ENCODE peak calls at places on chromosome 1, in ten cellular contexts. One of them, this sample, is unnamed.

GRCh38 chr1:54623216-54624007 is at the start of gene FAM151A:
- DNase-seq in left lung: no peak
- DNase-seq in HCT116: no peak
- DNase-seq in ovary: no peak
- DNase-seq in HL-60: no peak
- DNase-seq in AG04450: no peak
- DNase-seq in lower lobe of right lung: no peak
- DNase-seq in uterus: no peak
- DNase-seq in adrenal gland: no peak
- DNase-seq in suprapubic skin: peak; percentile 45
- DNase-seq in this sample: no peak

GRCh38 chr1:11072216-11072917 is 12.5 kb upstream of the SRM start:
- DNase-seq in left lung: no peak
- DNase-seq in adrenal gland: no peak
- DNase-seq in lower lobe of right lung: peak; percentile 3
- DNase-seq in uterus: no peak
- DNase-seq in HCT116: no peak
- DNase-seq in HL-60: no peak
- DNase-seq in ovary: peak; percentile 7
- DNase-seq in AG04450: no peak
- DNase-seq in suprapubic skin: peak; percentile 22
- DNase-seq in this sample: no peak

GRCh38 chr1:233362743-233363142 is 35.2 kb downstream of the MAP3K21 start:
- DNase-seq in left lung: no peak
- DNase-seq in lower lobe of right lung: no peak
- DNase-seq in AG04450: no peak
- DNase-seq in adrenal gland: no peak
- DNase-seq in HCT116: no peak
- DNase-seq in suprapubic skin: no peak
- DNase-seq in HL-60: no peak
- DNase-seq in uterus: no peak
- DNase-seq in ovary: no peak
- DNase-seq in this sample: no peak

GRCh38 chr1:8330271-8331125 is 12.6 kb downstream of the SLC45A1 start:
- DNase-seq in adrenal gland: no peak
- DNase-seq in HL-60: no peak
- DNase-seq in suprapubic skin: no peak
- DNase-seq in HCT116: no peak
- DNase-seq in uterus: no peak
- DNase-seq in ovary: peak; percentile 38
- DNase-seq in lower lobe of right lung: no peak
- DNase-seq in left lung: peak; percentile 67
- DNase-seq in AG04450: no peak
- DNase-seq in this sample: no peak

GRCh38 chr1:51686450-51686849 is 69.6 kb downstream of the OSBPL9 start:
- DNase-seq in adrenal gland: no peak
- DNase-seq in lower lobe of right lung: no peak
- DNase-seq in left lung: no peak
- DNase-seq in AG04450: no peak
- DNase-seq in HCT116: no peak
- DNase-seq in suprapubic skin: no peak
- DNase-seq in uterus: no peak
- DNase-seq in HL-60: no peak
- DNase-seq in ovary: no peak
- DNase-seq in this sample: no peak

GRCh38 chr1:215277537-215277936 is 195.0 kb downstream of the KCNK2 start:
- DNase-seq in uterus: no peak
- DNase-seq in left lung: no peak
- DNase-seq in lower lobe of right lung: no peak
- DNase-seq in adrenal gland: no peak
- DNase-seq in HL-60: no peak
- DNase-seq in HCT116: no peak
- DNase-seq in suprapubic skin: no peak
- DNase-seq in ovary: no peak
- DNase-seq in AG04450: peak; percentile 59
- DNase-seq in this sample: no peak

GRCh38 chr1:200172311-200172710 is 144.8 kb downstream of the NR5A2 start:
- DNase-seq in left lung: no peak
- DNase-seq in ovary: no peak
- DNase-seq in suprapubic skin: no peak
- DNase-seq in AG04450: no peak
- DNase-seq in HL-60: no peak
- DNase-seq in adrenal gland: no peak
- DNase-seq in lower lobe of right lung: no peak
- DNase-seq in uterus: no peak
- DNase-seq in HCT116: no peak
- DNase-seq in this sample: no peak

GRCh38 chr1:114671011-114671938 is 1.4 kb upstream of the DENND2C start:
- DNase-seq in lower lobe of right lung: no peak
- DNase-seq in adrenal gland: no peak
- DNase-seq in ovary: no peak
- DNase-seq in suprapubic skin: no peak
- DNase-seq in HL-60: no peak
- DNase-seq in HCT116: no peak
- DNase-seq in AG04450: no peak
- DNase-seq in uterus: no peak
- DNase-seq in left lung: no peak
- DNase-seq in this sample: no peak

GRCh38 chr1:37056201-37056764 is 22.0 kb upstream of the GRIK3 start:
- DNase-seq in HCT116: no peak
- DNase-seq in HL-60: no peak
- DNase-seq in uterus: no peak
- DNase-seq in suprapubic skin: no peak
- DNase-seq in left lung: no peak
- DNase-seq in ovary: no peak
- DNase-seq in lower lobe of right lung: no peak
- DNase-seq in adrenal gland: no peak
- DNase-seq in AG04450: no peak
- DNase-seq in this sample: no peak

GRCh38 chr1:89686520-89686919 is 53.6 kb downstream of the LRRC8C start:
- DNase-seq in HCT116: no peak
- DNase-seq in adrenal gland: no peak
- DNase-seq in HL-60: no peak
- DNase-seq in suprapubic skin: no peak
- DNase-seq in lower lobe of right lung: no peak
- DNase-seq in ovary: no peak
- DNase-seq in uterus: no peak
- DNase-seq in left lung: no peak
- DNase-seq in AG04450: no peak
- DNase-seq in this sample: no peak

GRCh38 chr1:54835970-54836369 is 34.8 kb upstream of the TTC22 start:
- DNase-seq in suprapubic skin: peak; percentile 21
- DNase-seq in lower lobe of right lung: no peak
- DNase-seq in adrenal gland: peak; percentile 49
- DNase-seq in ovary: no peak
- DNase-seq in left lung: no peak
- DNase-seq in uterus: no peak
- DNase-seq in AG04450: no peak
- DNase-seq in HL-60: no peak
- DNase-seq in HCT116: no peak
- DNase-seq in this sample: no peak

GRCh38 chr1:18962855-18963737 is 6.6 kb upstream of the IFFO2 start:
- DNase-seq in HCT116: no peak
- DNase-seq in adrenal gland: no peak
- DNase-seq in left lung: no peak
- DNase-seq in lower lobe of right lung: no peak
- DNase-seq in AG04450: no peak
- DNase-seq in ovary: no peak
- DNase-seq in uterus: no peak
- DNase-seq in suprapubic skin: peak; percentile 59
- DNase-seq in HL-60: no peak
- DNase-seq in this sample: no peak

GRCh38 chr1:161719325-161719611 is 2.1 kb upstream of the FCRLB start:
- DNase-seq in suprapubic skin: no peak
- DNase-seq in HL-60: no peak
- DNase-seq in lower lobe of right lung: no peak
- DNase-seq in ovary: no peak
- DNase-seq in HCT116: no peak
- DNase-seq in uterus: no peak
- DNase-seq in adrenal gland: no peak
- DNase-seq in AG04450: no peak
- DNase-seq in left lung: no peak
- DNase-seq in this sample: no peak

GRCh38 chr1:161720956-161721737 is at the start of gene FCRLB:
- DNase-seq in uterus: no peak
- DNase-seq in HCT116: no peak
- DNase-seq in adrenal gland: no peak
- DNase-seq in AG04450: no peak
- DNase-seq in lower lobe of right lung: no peak
- DNase-seq in suprapubic skin: no peak
- DNase-seq in HL-60: no peak
- DNase-seq in ovary: no peak
- DNase-seq in left lung: no peak
- DNase-seq in this sample: no peak

GRCh38 chr1:161720341-161720887 is 930 bp upstream of the FCRLB start:
- DNase-seq in HL-60: no peak
- DNase-seq in HCT116: no peak
- DNase-seq in uterus: no peak
- DNase-seq in adrenal gland: no peak
- DNase-seq in lower lobe of right lung: no peak
- DNase-seq in left lung: no peak
- DNase-seq in suprapubic skin: no peak
- DNase-seq in AG04450: no peak
- DNase-seq in ovary: no peak
- DNase-seq in this sample: no peak

GRCh38 chr1:161721738-161722343 is 497 bp downstream of the FCRLB start:
- DNase-seq in left lung: no peak
- DNase-seq in HCT116: no peak
- DNase-seq in AG04450: no peak
- DNase-seq in adrenal gland: no peak
- DNase-seq in HL-60: peak; percentile 62
- DNase-seq in uterus: no peak
- DNase-seq in lower lobe of right lung: no peak
- DNase-seq in suprapubic skin: no peak
- DNase-seq in ovary: no peak
- DNase-seq in this sample: no peak

DNA sequence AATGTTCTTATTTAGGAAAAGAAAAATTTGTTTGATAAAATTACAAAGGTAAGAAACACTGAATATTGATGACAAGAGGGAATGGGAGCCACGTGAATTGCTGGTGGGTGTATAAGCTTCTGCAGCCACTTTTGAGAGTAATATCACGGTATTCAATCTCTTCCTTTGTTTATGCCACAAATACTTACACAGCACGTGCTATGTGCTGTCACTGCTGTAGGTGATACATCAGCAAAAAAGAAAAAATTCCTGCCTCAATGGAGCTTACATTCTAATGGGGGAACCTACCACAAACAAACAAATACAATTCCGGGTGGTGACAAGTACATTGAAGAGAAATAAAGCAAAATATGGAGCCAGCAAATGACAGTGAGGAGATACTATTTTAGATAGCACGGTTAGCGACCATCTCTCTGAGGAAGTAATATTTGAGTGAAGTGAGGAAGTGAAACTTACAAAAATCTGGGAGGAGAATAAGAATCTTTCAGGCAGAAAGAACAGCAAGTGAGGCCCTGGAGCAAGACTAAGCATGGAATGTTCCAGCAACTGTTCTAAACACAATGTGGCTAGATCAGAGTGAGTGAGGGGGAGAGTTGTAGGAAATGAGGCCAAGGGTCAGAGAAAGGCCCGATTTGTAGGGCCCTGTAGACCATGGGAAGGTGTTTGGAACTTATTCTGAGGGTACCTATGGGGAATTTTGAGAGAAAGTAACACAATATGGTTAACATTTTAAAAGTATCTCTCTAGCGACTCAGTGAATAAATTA is 2.6 kb upstream of the FCRLB start:
- DNase-seq in HL-60: no peak
- DNase-seq in uterus: no peak
- DNase-seq in adrenal gland: no peak
- DNase-seq in AG04450: no peak
- DNase-seq in ovary: no peak
- DNase-seq in left lung: no peak
- DNase-seq in HCT116: no peak
- DNase-seq in suprapubic skin: no peak
- DNase-seq in lower lobe of right lung: no peak
- DNase-seq in this sample: no peak
- H3K27ac ChIP-seq in HL-60: no peak overlapping the region
- H3K27ac ChIP-seq in uterus: no peak overlapping the region
- H3K27ac ChIP-seq in adrenal gland: no peak overlapping the region
- H3K27ac ChIP-seq in AG04450: no peak overlapping the region
- H3K27ac ChIP-seq in ovary: no peak overlapping the region
- H3K27ac ChIP-seq in left lung: no peak overlapping the region
- H3K27ac ChIP-seq in HCT116: no peak overlapping the region
- H3K27ac ChIP-seq in suprapubic skin: no peak overlapping the region
- H3K27ac ChIP-seq in lower lobe of right lung: no peak overlapping the region
- H3K27ac ChIP-seq in this sample: no peak overlapping the region

GRCh38 chr1:205774277-205775014 is 836 bp downstream of the RAB29 start:
- DNase-seq in ovary: no peak
- DNase-seq in left lung: peak; percentile 73
- DNase-seq in AG04450: no peak
- DNase-seq in lower lobe of right lung: peak; percentile 48
- DNase-seq in suprapubic skin: no peak
- DNase-seq in HCT116: no peak
- DNase-seq in HL-60: no peak
- DNase-seq in uterus: peak; percentile 18
- DNase-seq in adrenal gland: no peak
- DNase-seq in this sample: peak; percentile 36
- H3K27ac ChIP-seq in ovary: no peak overlapping the region
- H3K27ac ChIP-seq in left lung: peak overlapping the region; percentile 29
- H3K27ac ChIP-seq in AG04450: peak overlapping the region; percentile 47
- H3K27ac ChIP-seq in lower lobe of right lung: peak overlapping the region; percentile 79
- H3K27ac ChIP-seq in suprapubic skin: peak overlapping the region; percentile 75
- H3K27ac ChIP-seq in HCT116: no peak overlapping the region
- H3K27ac ChIP-seq in HL-60: peak overlapping the region; percentile 63
- H3K27ac ChIP-seq in uterus: peak overlapping the region; percentile 56
- H3K27ac ChIP-seq in adrenal gland: peak overlapping the region; percentile 27
- H3K27ac ChIP-seq in this sample: peak overlapping the region; percentile 94

DNA sequence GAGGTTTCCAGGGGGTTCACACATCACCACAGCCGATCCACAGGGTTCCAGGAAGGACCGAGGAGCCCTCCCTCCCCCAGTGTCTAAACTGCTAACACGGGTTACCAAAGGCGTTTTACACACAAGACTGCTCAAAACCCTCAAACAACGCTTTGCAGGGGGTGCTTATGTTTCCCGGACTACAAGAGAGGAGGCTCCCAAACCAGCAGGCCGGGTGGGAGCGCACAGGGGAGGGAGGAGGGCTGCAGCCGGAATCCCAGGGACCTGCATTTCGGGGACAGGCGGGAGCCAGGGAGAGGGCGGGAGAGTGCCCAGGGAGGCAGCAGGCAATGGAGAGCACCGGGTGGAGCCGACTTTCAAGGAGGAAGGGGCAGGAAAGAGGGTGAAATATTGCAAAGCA is 50.8 kb downstream of the ACBD3 start:
- DNase-seq in ovary: no peak
- DNase-seq in lower lobe of right lung: no peak
- DNase-seq in adrenal gland: no peak
- DNase-seq in suprapubic skin: no peak
- DNase-seq in HL-60: no peak
- DNase-seq in uterus: no peak
- DNase-seq in left lung: no peak
- DNase-seq in HCT116: no peak
- DNase-seq in AG04450: no peak
- DNase-seq in this sample: no peak
- H3K27ac ChIP-seq in ovary: no peak overlapping the region
- H3K27ac ChIP-seq in lower lobe of right lung: peak overlapping the region; percentile 15
- H3K27ac ChIP-seq in adrenal gland: no peak overlapping the region
- H3K27ac ChIP-seq in suprapubic skin: no peak overlapping the region
- H3K27ac ChIP-seq in HL-60: no peak overlapping the region
- H3K27ac ChIP-seq in uterus: no peak overlapping the region
- H3K27ac ChIP-seq in left lung: no peak overlapping the region
- H3K27ac ChIP-seq in HCT116: no peak overlapping the region
- H3K27ac ChIP-seq in AG04450: no peak overlapping the region
- H3K27ac ChIP-seq in this sample: no peak overlapping the region

GRCh38 chr1:67759066-67759465 is 74.1 kb downstream of the GADD45A start:
- DNase-seq in HL-60: no peak
- DNase-seq in left lung: no peak
- DNase-seq in lower lobe of right lung: no peak
- DNase-seq in adrenal gland: no peak
- DNase-seq in AG04450: no peak
- DNase-seq in uterus: no peak
- DNase-seq in ovary: no peak
- DNase-seq in suprapubic skin: no peak
- DNase-seq in HCT116: no peak
- DNase-seq in this sample: no peak
- H3K27ac ChIP-seq in HL-60: no peak overlapping the region
- H3K27ac ChIP-seq in left lung: no peak overlapping the region
- H3K27ac ChIP-seq in lower lobe of right lung: no peak overlapping the region
- H3K27ac ChIP-seq in adrenal gland: no peak overlapping the region
- H3K27ac ChIP-seq in AG04450: no peak overlapping the region
- H3K27ac ChIP-seq in uterus: no peak overlapping the region
- H3K27ac ChIP-seq in ovary: no peak overlapping the region
- H3K27ac ChIP-seq in suprapubic skin: no peak overlapping the region
- H3K27ac ChIP-seq in HCT116: no peak overlapping the region
- H3K27ac ChIP-seq in this sample: no peak overlapping the region